ENCODE peak calls at places on chromosome 14, in six cellular contexts. One of them, this sample, is unnamed.

GRCh38 chr14:99945732-99946651 is 119.2 kb upstream of the EVL start:
- DNase-seq in Calu3: no peak
- DNase-seq in heart left ventricle: no peak
- DNase-seq in omental fat pad: no peak
- DNase-seq in IMR-90: peak
- DNase-seq in astrocyte of the spinal cord: no peak
- DNase-seq in this sample: peak

GRCh38 chr14:81402123-81402495 is 2.0 kb upstream of the STON2 start:
- DNase-seq in Calu3: no peak
- DNase-seq in heart left ventricle: no peak
- DNase-seq in omental fat pad: no peak
- DNase-seq in IMR-90: no peak
- DNase-seq in astrocyte of the spinal cord: peak
- DNase-seq in this sample: no peak

GRCh38 chr14:69038449-69039286 is 59.6 kb upstream of the ACTN1 start:
- DNase-seq in Calu3: no peak
- DNase-seq in heart left ventricle: no peak
- DNase-seq in omental fat pad: no peak
- DNase-seq in IMR-90: peak
- DNase-seq in astrocyte of the spinal cord: peak
- DNase-seq in this sample: no peak

GRCh38 chr14:23562822-23563472 is 4.6 kb downstream of the AP1G2 start:
- DNase-seq in Calu3: peak
- DNase-seq in heart left ventricle: no peak
- DNase-seq in omental fat pad: peak
- DNase-seq in IMR-90: peak
- DNase-seq in astrocyte of the spinal cord: peak
- DNase-seq in this sample: peak

GRCh38 chr14:53126705-53127104 is 26.4 kb downstream of the DDHD1 start:
- DNase-seq in Calu3: no peak
- DNase-seq in heart left ventricle: no peak
- DNase-seq in omental fat pad: no peak
- DNase-seq in IMR-90: no peak
- DNase-seq in astrocyte of the spinal cord: no peak
- DNase-seq in this sample: no peak

GRCh38 chr14:61510736-61511557 is 184.4 kb upstream of the HIF1A start:
- DNase-seq in Calu3: no peak
- DNase-seq in heart left ventricle: no peak
- DNase-seq in omental fat pad: no peak
- DNase-seq in IMR-90: no peak
- DNase-seq in astrocyte of the spinal cord: no peak
- DNase-seq in this sample: no peak

GRCh38 chr14:90705052-90705392 is 111.2 kb downstream of the TTC7B start:
- DNase-seq in Calu3: no peak
- DNase-seq in heart left ventricle: no peak
- DNase-seq in omental fat pad: no peak
- DNase-seq in IMR-90: no peak
- DNase-seq in astrocyte of the spinal cord: no peak
- DNase-seq in this sample: no peak

GRCh38 chr14:50929506-50929905 is 14.8 kb downstream of the PYGL start:
- DNase-seq in Calu3: no peak
- DNase-seq in heart left ventricle: no peak
- DNase-seq in omental fat pad: no peak
- DNase-seq in IMR-90: no peak
- DNase-seq in astrocyte of the spinal cord: no peak
- DNase-seq in this sample: no peak

GRCh38 chr14:50718949-50719348 is 50.8 kb upstream of the SAV1 start:
- DNase-seq in Calu3: no peak
- DNase-seq in heart left ventricle: no peak
- DNase-seq in omental fat pad: no peak
- DNase-seq in IMR-90: no peak
- DNase-seq in astrocyte of the spinal cord: no peak
- DNase-seq in this sample: no peak

GRCh38 chr14:25833341-25834121 is 764.3 kb downstream of the NOVA1 start:
- DNase-seq in Calu3: no peak
- DNase-seq in heart left ventricle: peak
- DNase-seq in omental fat pad: no peak
- DNase-seq in IMR-90: no peak
- DNase-seq in astrocyte of the spinal cord: peak
- DNase-seq in this sample: no peak

GRCh38 chr14:90757452-90757851 is 58.8 kb downstream of the TTC7B start:
- DNase-seq in Calu3: no peak
- DNase-seq in heart left ventricle: no peak
- DNase-seq in omental fat pad: no peak
- DNase-seq in IMR-90: no peak
- DNase-seq in astrocyte of the spinal cord: no peak
- DNase-seq in this sample: no peak

GRCh38 chr14:45198551-45198950 is 54.5 kb downstream of the MIS18BP1 start:
- DNase-seq in Calu3: no peak
- DNase-seq in heart left ventricle: no peak
- DNase-seq in omental fat pad: no peak
- DNase-seq in IMR-90: peak
- DNase-seq in astrocyte of the spinal cord: peak
- DNase-seq in this sample: no peak

GRCh38 chr14:91996951-91997371 is 42.9 kb downstream of the TRIP11 start:
- DNase-seq in Calu3: peak
- DNase-seq in heart left ventricle: no peak
- DNase-seq in omental fat pad: no peak
- DNase-seq in IMR-90: peak
- DNase-seq in astrocyte of the spinal cord: peak
- DNase-seq in this sample: peak

GRCh38 chr14:71363961-71364360 is 456.7 kb downstream of the PCNX1 start:
- DNase-seq in Calu3: no peak
- DNase-seq in heart left ventricle: no peak
- DNase-seq in omental fat pad: no peak
- DNase-seq in IMR-90: peak
- DNase-seq in astrocyte of the spinal cord: peak
- DNase-seq in this sample: no peak

GRCh38 chr14:23294346-23294733 is 8.3 kb downstream of the PPP1R3E start:
- DNase-seq in Calu3: no peak
- DNase-seq in heart left ventricle: no peak
- DNase-seq in omental fat pad: no peak
- DNase-seq in IMR-90: no peak
- DNase-seq in astrocyte of the spinal cord: no peak
- DNase-seq in this sample: no peak

GRCh38 chr14:75310295-75311059 is 31.8 kb downstream of the FOS start:
- DNase-seq in Calu3: peak
- DNase-seq in heart left ventricle: peak
- DNase-seq in omental fat pad: peak
- DNase-seq in IMR-90: peak
- DNase-seq in astrocyte of the spinal cord: peak
- DNase-seq in this sample: no peak

GRCh38 chr14:62143235-62143634 is 381.0 kb downstream of the SNAPC1 start:
- DNase-seq in Calu3: no peak
- DNase-seq in heart left ventricle: no peak
- DNase-seq in omental fat pad: no peak
- DNase-seq in IMR-90: peak
- DNase-seq in astrocyte of the spinal cord: peak
- DNase-seq in this sample: no peak

GRCh38 chr14:76537912-76538647 is 162.1 kb downstream of the ESRRB start:
- DNase-seq in Calu3: no peak
- DNase-seq in heart left ventricle: no peak
- DNase-seq in omental fat pad: no peak
- DNase-seq in IMR-90: no peak
- DNase-seq in astrocyte of the spinal cord: no peak
- DNase-seq in this sample: no peak

GRCh38 chr14:101862177-101862576 is 100.7 kb downstream of the PPP2R5C start:
- DNase-seq in Calu3: no peak
- DNase-seq in heart left ventricle: no peak
- DNase-seq in omental fat pad: no peak
- DNase-seq in IMR-90: peak
- DNase-seq in astrocyte of the spinal cord: peak
- DNase-seq in this sample: no peak

GRCh38 chr14:21902561-21903199 is 229.1 kb upstream of the OR4E1 start:
- DNase-seq in Calu3: no peak
- DNase-seq in heart left ventricle: no peak
- DNase-seq in omental fat pad: no peak
- DNase-seq in IMR-90: no peak
- DNase-seq in astrocyte of the spinal cord: no peak
- DNase-seq in this sample: no peak

GRCh38 chr14:52862652-52863338 is 71.4 kb upstream of the GNPNAT1 start:
- DNase-seq in Calu3: no peak
- DNase-seq in heart left ventricle: no peak
- DNase-seq in omental fat pad: no peak
- DNase-seq in IMR-90: peak
- DNase-seq in astrocyte of the spinal cord: peak
- DNase-seq in this sample: no peak

GRCh38 chr14:59187802-59188460 is 536 bp upstream of the DAAM1 start:
- DNase-seq in Calu3: no peak
- DNase-seq in heart left ventricle: peak
- DNase-seq in omental fat pad: no peak
- DNase-seq in IMR-90: no peak
- DNase-seq in astrocyte of the spinal cord: no peak
- DNase-seq in this sample: peak

GRCh38 chr14:90159688-90160087 is 96.7 kb upstream of the PSMC1 start:
- DNase-seq in Calu3: no peak
- DNase-seq in heart left ventricle: no peak
- DNase-seq in omental fat pad: no peak
- DNase-seq in IMR-90: no peak
- DNase-seq in astrocyte of the spinal cord: no peak
- DNase-seq in this sample: no peak

GRCh38 chr14:59918824-59919581 is 941 bp upstream of the LRRC9 start:
- DNase-seq in Calu3: no peak
- DNase-seq in heart left ventricle: peak
- DNase-seq in omental fat pad: no peak
- DNase-seq in IMR-90: peak
- DNase-seq in astrocyte of the spinal cord: peak
- DNase-seq in this sample: peak

GRCh38 chr14:102057480-102058114 is 29.2 kb downstream of the HSP90AA1 start:
- DNase-seq in Calu3: no peak
- DNase-seq in heart left ventricle: no peak
- DNase-seq in omental fat pad: no peak
- DNase-seq in IMR-90: no peak
- DNase-seq in astrocyte of the spinal cord: no peak
- DNase-seq in this sample: no peak

DNA sequence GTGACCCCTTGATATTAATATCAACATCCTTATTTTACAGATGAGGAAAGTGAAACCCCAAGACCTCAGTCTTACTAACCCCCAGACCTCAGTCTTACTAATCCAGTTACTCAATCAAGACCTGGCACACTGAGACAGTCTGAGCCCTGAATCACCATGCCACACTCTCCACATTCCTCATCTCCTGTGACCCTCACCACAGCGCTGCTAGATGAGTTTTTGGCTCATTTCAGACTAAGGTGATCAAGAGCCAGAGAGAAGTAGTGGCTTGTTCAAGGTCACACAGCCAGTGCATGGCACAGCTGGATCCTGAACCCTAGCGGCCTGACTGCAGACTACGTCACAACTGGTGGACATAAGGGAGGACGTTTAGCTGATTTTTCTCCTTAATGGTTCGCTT is 579.2 kb downstream of the BCL11B start:
- DNase-seq in Calu3: no peak
- DNase-seq in heart left ventricle: no peak
- DNase-seq in omental fat pad: no peak
- DNase-seq in IMR-90: no peak
- DNase-seq in astrocyte of the spinal cord: no peak
- DNase-seq in this sample: no peak
- TF ChIP-seq CTCF in Calu3: no peak
- TF ChIP-seq CTCF in heart left ventricle: no peak
- TF ChIP-seq CTCF in omental fat pad: no peak
- TF ChIP-seq CTCF in IMR-90: no peak
- TF ChIP-seq CTCF in astrocyte of the spinal cord: no peak
- TF ChIP-seq CTCF in this sample: no peak

DNA sequence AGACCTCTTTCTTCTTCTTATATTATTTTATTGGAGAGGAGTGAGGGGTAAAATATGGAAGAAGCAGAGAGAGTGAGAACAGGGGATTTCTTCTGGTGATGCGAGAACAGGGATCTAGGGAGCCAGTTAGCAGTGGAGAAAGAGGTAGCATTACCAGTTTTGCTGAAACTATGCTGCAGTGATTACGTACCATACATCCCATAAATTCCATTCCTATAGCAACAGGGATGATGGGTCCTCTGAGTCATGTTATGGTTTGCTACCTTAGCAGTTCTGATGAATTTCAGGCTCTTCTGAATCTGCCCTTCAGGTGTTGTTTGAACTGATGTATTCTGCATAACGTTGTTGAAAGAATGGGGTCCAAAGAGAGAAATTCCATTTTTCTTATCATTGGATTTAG is 625.4 kb upstream of the LRFN5 start:
- DNase-seq in Calu3: no peak
- DNase-seq in heart left ventricle: no peak
- DNase-seq in omental fat pad: no peak
- DNase-seq in IMR-90: no peak
- DNase-seq in astrocyte of the spinal cord: no peak
- DNase-seq in this sample: no peak
- TF ChIP-seq CTCF in Calu3: no peak
- TF ChIP-seq CTCF in heart left ventricle: no peak
- TF ChIP-seq CTCF in omental fat pad: no peak
- TF ChIP-seq CTCF in IMR-90: no peak
- TF ChIP-seq CTCF in astrocyte of the spinal cord: no peak
- TF ChIP-seq CTCF in this sample: no peak

GRCh38 chr14:97298331-97298730 is 501.1 kb downstream of the VRK1 start:
- DNase-seq in Calu3: no peak
- DNase-seq in heart left ventricle: no peak
- DNase-seq in omental fat pad: no peak
- DNase-seq in IMR-90: no peak
- DNase-seq in astrocyte of the spinal cord: no peak
- DNase-seq in this sample: no peak
- TF ChIP-seq CTCF in Calu3: no peak
- TF ChIP-seq CTCF in heart left ventricle: no peak
- TF ChIP-seq CTCF in omental fat pad: no peak
- TF ChIP-seq CTCF in IMR-90: no peak
- TF ChIP-seq CTCF in astrocyte of the spinal cord: peak
- TF ChIP-seq CTCF in this sample: no peak

GRCh38 chr14:104746951-104747481 is 5.9 kb upstream of the SIVA1 start:
- DNase-seq in Calu3: no peak
- DNase-seq in heart left ventricle: peak
- DNase-seq in omental fat pad: no peak
- DNase-seq in IMR-90: peak
- DNase-seq in astrocyte of the spinal cord: no peak
- DNase-seq in this sample: no peak
- TF ChIP-seq CTCF in Calu3: no peak
- TF ChIP-seq CTCF in heart left ventricle: no peak
- TF ChIP-seq CTCF in omental fat pad: no peak
- TF ChIP-seq CTCF in IMR-90: no peak
- TF ChIP-seq CTCF in astrocyte of the spinal cord: no peak
- TF ChIP-seq CTCF in this sample: no peak